ENCODE peak calls at places on chromosomes 11 and 22, in five cellular contexts. T is adrenal gland, J is spleen, M is lower leg skin, Y is tibial artery. O is an unnamed sample.

GRCh38 chr11:32231909-32232493 is 141.1 kb downstream of the RCN1 start:
- DNase-seq in T (no peak), J (no peak), M (no peak), Y (no peak), O (peak)

GRCh38 chr11:93861808-93862207 is 11.4 kb upstream of the VSTM5 start:
- DNase-seq in T (peak), J (no peak), M (no peak), Y (no peak), O (peak)

GRCh38 chr22:27801616-27802388 is at the start of gene MN1:
- DNase-seq in T (peak), J (no peak), M (no peak), Y (peak), O (peak)

GRCh38 chr11:76236092-76237026 is 30.1 kb upstream of the WNT11 start:
- DNase-seq in T (no peak), J (peak), M (no peak), Y (no peak), O (peak)

GRCh38 chr11:46112961-46113617 is 8.2 kb downstream of the PHF21A start:
- DNase-seq in T (no peak), J (no peak), M (peak), Y (no peak), O (peak)

GRCh38 chr11:19092850-19093249 is 24.1 kb upstream of the ZDHHC13 start:
- DNase-seq in T (no peak), J (no peak), M (no peak), Y (no peak), O (no peak)

GRCh38 chr22:49243335-49243734 is 584.3 kb downstream of the BRD1 start:
- DNase-seq in T (peak), J (no peak), M (no peak), Y (no peak), O (no peak)

GRCh38 chr11:85540181-85540580 is 87.0 kb downstream of the DLG2 start:
- DNase-seq in T (no peak), J (no peak), M (no peak), Y (no peak), O (no peak)

DNA sequence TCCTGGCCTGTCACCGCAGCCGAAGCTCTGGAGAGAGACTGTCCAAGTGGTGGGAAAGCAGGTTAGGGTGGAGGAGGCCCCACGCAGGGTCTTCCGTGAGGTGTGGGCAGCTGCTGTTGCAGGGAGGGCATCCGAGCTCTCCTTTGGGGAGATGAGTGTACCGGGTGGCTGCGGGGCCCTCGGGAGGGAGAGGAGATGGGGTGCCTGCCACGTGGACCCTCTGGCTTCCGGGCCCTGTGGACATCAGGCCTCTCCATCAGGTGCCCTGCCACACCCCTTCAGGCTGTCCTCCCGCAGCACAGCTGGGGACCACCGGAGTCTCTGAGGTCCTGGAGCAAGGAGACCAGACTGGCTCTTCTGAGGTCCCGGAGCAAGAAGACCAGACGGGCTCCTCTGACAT is 1.7 kb downstream of the PTDSS2 start:
- DNase-seq in T (no peak), J (no peak), M (no peak), Y (no peak), O (no peak)
- H3K4me3 ChIP-seq in T (no peak), J (no peak), M (no peak), Y (peak), O (peak)

GRCh38 chr11:128509990-128510389 is 77.4 kb downstream of the ETS1 start:
- DNase-seq in T (no peak), J (no peak), M (no peak), Y (no peak), O (peak)

GRCh38 chr11:128508785-128509518 is 78.4 kb downstream of the ETS1 start:
- DNase-seq in T (no peak), J (no peak), M (no peak), Y (no peak), O (peak)

GRCh38 chr11:128506999-128507591 is 80.3 kb downstream of the ETS1 start:
- DNase-seq in T (peak), J (no peak), M (peak), Y (peak), O (peak)

GRCh38 chr11:128506384-128506783 is 81.0 kb downstream of the ETS1 start:
- DNase-seq in T (no peak), J (no peak), M (no peak), Y (no peak), O (peak)

DNA sequence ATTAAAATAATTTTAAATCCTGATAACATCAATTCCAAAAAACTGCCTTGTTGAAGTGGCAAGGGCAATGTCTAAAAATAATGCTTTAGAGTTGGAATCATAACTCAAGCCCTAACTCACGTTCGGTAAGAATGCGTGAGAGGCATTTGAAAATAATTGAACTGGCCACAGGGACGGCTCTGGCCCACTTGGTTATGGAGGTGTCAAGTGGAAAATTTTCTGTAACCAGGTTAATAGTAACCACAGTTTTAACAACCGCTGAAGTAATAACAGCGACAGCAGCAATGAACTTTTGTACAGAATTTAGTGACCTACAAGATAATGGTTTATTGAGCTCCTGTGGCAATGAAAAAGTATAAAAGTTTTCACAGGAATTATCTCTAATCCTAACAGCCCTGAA is 79.4 kb downstream of the ETS1 start:
- DNase-seq in T (no peak), J (no peak), M (no peak), Y (no peak), O (peak)
- H3K4me3 ChIP-seq in T (no peak), J (no peak), M (no peak), Y (peak), O (no peak)

DNA sequence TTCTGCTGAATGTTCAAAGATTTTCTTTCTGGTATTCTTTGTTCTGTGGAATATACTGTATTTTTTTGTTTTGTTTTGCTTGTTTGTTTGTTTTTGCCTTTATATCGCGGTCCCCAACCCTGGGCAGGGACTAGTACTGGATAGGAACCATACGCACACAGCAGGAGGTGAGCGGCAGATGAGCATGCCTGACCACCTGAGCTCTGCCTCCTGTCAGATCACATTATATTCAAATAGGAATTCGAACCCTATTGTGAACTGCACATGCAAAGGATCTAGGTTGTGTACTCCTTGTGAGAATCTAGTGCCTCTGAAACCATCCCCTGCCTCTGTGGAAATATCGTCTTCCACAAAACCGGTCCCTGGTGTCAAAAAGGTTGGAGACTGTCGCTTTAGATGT is 83.3 kb upstream of the ANO3 start:
- DNase-seq in T (no peak), J (no peak), M (no peak), Y (no peak), O (no peak)
- H3K4me3 ChIP-seq in T (no peak), J (no peak), M (no peak), Y (no peak), O (no peak)

DNA sequence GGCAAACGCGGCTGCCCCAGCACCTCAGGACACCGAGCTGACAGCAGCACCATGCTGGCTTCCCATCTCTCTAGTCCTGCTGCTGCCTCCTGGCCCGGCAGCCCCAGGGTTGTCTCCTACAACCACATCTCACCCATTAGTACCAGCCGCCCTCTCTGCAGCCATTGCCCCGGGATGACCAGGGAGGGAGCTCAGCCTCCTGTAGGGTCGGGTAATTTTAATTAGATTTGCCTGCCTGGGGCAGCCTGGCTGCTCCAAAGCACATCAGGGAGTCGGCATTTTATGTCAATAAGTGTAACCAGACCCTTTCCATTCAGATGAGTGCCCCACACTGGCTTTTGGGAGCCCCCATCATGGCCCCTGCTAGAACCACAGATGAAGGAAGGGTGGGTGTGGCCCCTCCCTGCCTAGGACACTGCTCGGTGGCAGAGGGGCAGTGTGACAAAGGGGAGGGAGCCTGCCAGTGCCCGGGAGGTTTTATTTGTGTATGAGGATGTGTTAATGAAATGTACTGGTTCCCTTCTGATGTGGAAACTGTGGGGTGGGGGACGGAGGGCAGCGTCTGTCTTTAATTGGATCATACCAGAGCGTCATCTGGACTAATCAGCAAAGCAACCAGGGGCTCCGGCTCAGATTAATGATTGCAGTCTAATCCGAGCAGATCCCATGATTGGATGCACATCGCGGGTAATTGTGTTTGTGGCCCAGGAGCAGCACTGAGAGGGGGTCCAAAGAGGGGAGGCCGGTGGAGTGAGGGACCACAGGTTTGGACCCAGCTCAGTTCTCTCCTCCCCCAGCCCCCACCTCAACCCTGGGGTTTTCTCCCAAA is 125.3 kb downstream of the FEZ1 start:
- DNase-seq in T (no peak), J (peak), M (no peak), Y (no peak), O (no peak)
- H3K4me3 ChIP-seq in T (no peak), J (no peak), M (no peak), Y (no peak), O (no peak)

GRCh38 chr22:24583221-24583971 is 9.5 kb downstream of the LRRC75B start:
- DNase-seq in T (no peak), J (peak), M (no peak), Y (no peak), O (no peak)

GRCh38 chr22:24584871-24585411 is 7.9 kb downstream of the LRRC75B start:
- DNase-seq in T (no peak), J (peak), M (no peak), Y (no peak), O (no peak)

GRCh38 chr22:24585927-24586546 is 6.8 kb downstream of the LRRC75B start:
- DNase-seq in T (no peak), J (peak), M (no peak), Y (no peak), O (no peak)

GRCh38 chr22:24585461-24585860 is 7.4 kb downstream of the LRRC75B start:
- DNase-seq in T (no peak), J (peak), M (no peak), Y (no peak), O (no peak)

GRCh38 chr22:24583972-24584790 is 8.7 kb downstream of the LRRC75B start:
- DNase-seq in T (no peak), J (peak), M (no peak), Y (no peak), O (no peak)
- H3K4me3 ChIP-seq in T (no peak), J (no peak), M (no peak), Y (no peak), O (no peak)

GRCh38 chr22:36455571-36456458 is 25.6 kb downstream of the TXN2 start:
- DNase-seq in T (no peak), J (peak), M (no peak), Y (no peak), O (no peak)
- H3K4me3 ChIP-seq in T (no peak), J (peak), M (no peak), Y (peak), O (no peak)

DNA sequence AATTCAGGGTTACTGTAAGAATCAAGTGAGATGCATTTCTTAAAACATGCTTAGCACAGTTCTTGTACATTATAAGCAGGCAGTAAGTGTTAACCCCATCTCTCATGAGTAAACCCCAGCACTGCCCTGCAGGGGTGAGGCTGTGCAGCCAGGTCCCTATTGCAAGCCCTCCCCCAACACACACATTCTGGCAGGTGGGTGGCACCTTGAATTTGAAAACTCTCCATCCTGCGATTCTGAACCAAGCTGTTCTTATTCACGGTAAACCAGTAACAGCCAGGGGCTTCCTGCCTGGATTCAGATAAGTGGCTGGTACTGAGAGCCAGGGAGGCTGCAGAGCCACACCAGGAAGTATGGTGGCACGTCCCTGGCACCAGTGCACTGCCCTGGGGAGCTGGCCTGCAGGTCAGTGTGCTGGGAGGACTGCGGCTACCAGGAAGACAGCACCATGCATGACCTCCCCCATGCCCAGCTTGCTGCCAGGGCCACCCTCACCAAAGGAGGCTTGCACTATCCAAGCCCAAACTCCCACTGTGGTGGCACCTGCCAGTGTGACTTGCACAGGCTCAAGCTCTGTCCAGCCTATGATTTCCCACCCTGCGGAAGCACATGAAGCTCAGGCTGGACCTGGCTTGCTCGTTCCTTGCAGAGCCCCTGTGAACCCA is 88.0 kb downstream of the MICAL2 start:
- DNase-seq in T (no peak), J (no peak), M (no peak), Y (peak), O (no peak)
- H3K4me3 ChIP-seq in T (no peak), J (no peak), M (no peak), Y (no peak), O (no peak)

GRCh38 chr11:128691802-128692749 is 1.8 kb upstream of the FLI1 start:
- DNase-seq in T (no peak), J (peak), M (no peak), Y (no peak), O (no peak)
- H3K4me3 ChIP-seq in T (no peak), J (peak), M (no peak), Y (peak), O (peak)

GRCh38 chr11:69157822-69158231 is 2.1 kb downstream of the SMIM38 start:
- DNase-seq in T (no peak), J (peak), M (no peak), Y (peak), O (no peak)
- H3K4me3 ChIP-seq in T (no peak), J (no peak), M (no peak), Y (no peak), O (no peak)

GRCh38 chr22:21569459-21570161 is 2.1 kb downstream of the UBE2L3 start:
- DNase-seq in T (no peak), J (no peak), M (no peak), Y (no peak), O (no peak)
- H3K4me3 ChIP-seq in T (no peak), J (peak), M (no peak), Y (peak), O (no peak)

O was measured in fibroblast of mammary gland.